ENCODE peak calls at places on chromosomes 6 and 20, in seven cellular contexts. One of them, this sample, is unnamed.

GRCh38 chr6:22880686-22881433 is 311.5 kb downstream of the HDGFL1 start:
- DNase-seq in fibroblast of villous mesenchyme: peak; percentile 97
- DNase-seq in cardiac muscle cell: peak; percentile 95
- DNase-seq in right atrium auricular region: no peak
- DNase-seq in adrenal gland: no peak
- DNase-seq in cardiac fibroblast: peak; percentile 95
- DNase-seq in CD8-positive, alpha-beta T cell: no peak
- DNase-seq in this sample: peak; percentile 85

GRCh38 chr20:50891138-50891537 is 40.1 kb downstream of the ADNP start:
- DNase-seq in fibroblast of villous mesenchyme: no peak
- DNase-seq in cardiac muscle cell: peak; percentile 11
- DNase-seq in right atrium auricular region: no peak
- DNase-seq in adrenal gland: no peak
- DNase-seq in cardiac fibroblast: peak; percentile 38
- DNase-seq in CD8-positive, alpha-beta T cell: no peak
- DNase-seq in this sample: no peak

GRCh38 chr20:11372831-11373230 is 544.9 kb upstream of the BTBD3 start:
- DNase-seq in fibroblast of villous mesenchyme: peak; percentile 71
- DNase-seq in cardiac muscle cell: no peak
- DNase-seq in right atrium auricular region: no peak
- DNase-seq in adrenal gland: no peak
- DNase-seq in cardiac fibroblast: no peak
- DNase-seq in CD8-positive, alpha-beta T cell: no peak
- DNase-seq in this sample: no peak

GRCh38 chr20:41011551-41012067 is 17.0 kb upstream of the TOP1 start:
- DNase-seq in fibroblast of villous mesenchyme: no peak
- DNase-seq in cardiac muscle cell: no peak
- DNase-seq in right atrium auricular region: no peak
- DNase-seq in adrenal gland: no peak
- DNase-seq in cardiac fibroblast: no peak
- DNase-seq in CD8-positive, alpha-beta T cell: no peak
- DNase-seq in this sample: no peak

GRCh38 chr6:15025416-15025815 is 220.5 kb upstream of the JARID2 start:
- DNase-seq in fibroblast of villous mesenchyme: peak; percentile 13
- DNase-seq in cardiac muscle cell: no peak
- DNase-seq in right atrium auricular region: no peak
- DNase-seq in adrenal gland: no peak
- DNase-seq in cardiac fibroblast: no peak
- DNase-seq in CD8-positive, alpha-beta T cell: no peak
- DNase-seq in this sample: no peak

GRCh38 chr6:157235600-157236039 is 87.7 kb downstream of the TMEM242 start:
- DNase-seq in fibroblast of villous mesenchyme: peak; percentile 57
- DNase-seq in cardiac muscle cell: peak; percentile 67
- DNase-seq in right atrium auricular region: peak; percentile 75
- DNase-seq in adrenal gland: peak; percentile 47
- DNase-seq in cardiac fibroblast: peak; percentile 52
- DNase-seq in CD8-positive, alpha-beta T cell: peak; percentile 64
- DNase-seq in this sample: peak; percentile 97

GRCh38 chr6:131765081-131765852 is 42.6 kb upstream of the ENPP1 start:
- DNase-seq in fibroblast of villous mesenchyme: peak; percentile 72
- DNase-seq in cardiac muscle cell: peak; percentile 93
- DNase-seq in right atrium auricular region: no peak
- DNase-seq in adrenal gland: no peak
- DNase-seq in cardiac fibroblast: peak; percentile 66
- DNase-seq in CD8-positive, alpha-beta T cell: no peak
- DNase-seq in this sample: peak; percentile 77

GRCh38 chr6:79546186-79546585 is 9.0 kb upstream of the LCA5 start:
- DNase-seq in fibroblast of villous mesenchyme: peak; percentile 30
- DNase-seq in cardiac muscle cell: peak; percentile 43
- DNase-seq in right atrium auricular region: no peak
- DNase-seq in adrenal gland: no peak
- DNase-seq in cardiac fibroblast: peak; percentile 39
- DNase-seq in CD8-positive, alpha-beta T cell: no peak
- DNase-seq in this sample: no peak

GRCh38 chr6:57324538-57324937 is 7.1 kb downstream of the PRIM2 start:
- DNase-seq in fibroblast of villous mesenchyme: no peak
- DNase-seq in cardiac muscle cell: no peak
- DNase-seq in right atrium auricular region: no peak
- DNase-seq in adrenal gland: no peak
- DNase-seq in cardiac fibroblast: peak; percentile 53
- DNase-seq in CD8-positive, alpha-beta T cell: no peak
- DNase-seq in this sample: no peak

GRCh38 chr6:56608332-56608731 is 34.4 kb downstream of the DST start:
- DNase-seq in fibroblast of villous mesenchyme: no peak
- DNase-seq in cardiac muscle cell: no peak
- DNase-seq in right atrium auricular region: no peak
- DNase-seq in adrenal gland: no peak
- DNase-seq in cardiac fibroblast: no peak
- DNase-seq in CD8-positive, alpha-beta T cell: no peak
- DNase-seq in this sample: no peak

GRCh38 chr6:44180886-44181285 is 22.3 kb downstream of the CAPN11 start:
- DNase-seq in fibroblast of villous mesenchyme: no peak
- DNase-seq in cardiac muscle cell: no peak
- DNase-seq in right atrium auricular region: no peak
- DNase-seq in adrenal gland: no peak
- DNase-seq in cardiac fibroblast: no peak
- DNase-seq in CD8-positive, alpha-beta T cell: no peak
- DNase-seq in this sample: no peak

GRCh38 chr6:163741743-163742363 is 327.3 kb downstream of the QKI start:
- DNase-seq in fibroblast of villous mesenchyme: no peak
- DNase-seq in cardiac muscle cell: no peak
- DNase-seq in right atrium auricular region: no peak
- DNase-seq in adrenal gland: no peak
- DNase-seq in cardiac fibroblast: no peak
- DNase-seq in CD8-positive, alpha-beta T cell: no peak
- DNase-seq in this sample: no peak

GRCh38 chr20:53387983-53388675 is 205.5 kb downstream of the ZNF217 start:
- DNase-seq in fibroblast of villous mesenchyme: no peak
- DNase-seq in cardiac muscle cell: no peak
- DNase-seq in right atrium auricular region: no peak
- DNase-seq in adrenal gland: no peak
- DNase-seq in cardiac fibroblast: no peak
- DNase-seq in CD8-positive, alpha-beta T cell: no peak
- DNase-seq in this sample: no peak

GRCh38 chr20:24785141-24785924 is 163.7 kb upstream of the CST7 start:
- DNase-seq in fibroblast of villous mesenchyme: no peak
- DNase-seq in cardiac muscle cell: peak; percentile 54
- DNase-seq in right atrium auricular region: no peak
- DNase-seq in adrenal gland: no peak
- DNase-seq in cardiac fibroblast: peak; percentile 20
- DNase-seq in CD8-positive, alpha-beta T cell: no peak
- DNase-seq in this sample: no peak

GRCh38 chr20:38645318-38645717 is 43.7 kb downstream of the ARHGAP40 start:
- DNase-seq in fibroblast of villous mesenchyme: no peak
- DNase-seq in cardiac muscle cell: no peak
- DNase-seq in right atrium auricular region: no peak
- DNase-seq in adrenal gland: no peak
- DNase-seq in cardiac fibroblast: no peak
- DNase-seq in CD8-positive, alpha-beta T cell: no peak
- DNase-seq in this sample: no peak

DNA sequence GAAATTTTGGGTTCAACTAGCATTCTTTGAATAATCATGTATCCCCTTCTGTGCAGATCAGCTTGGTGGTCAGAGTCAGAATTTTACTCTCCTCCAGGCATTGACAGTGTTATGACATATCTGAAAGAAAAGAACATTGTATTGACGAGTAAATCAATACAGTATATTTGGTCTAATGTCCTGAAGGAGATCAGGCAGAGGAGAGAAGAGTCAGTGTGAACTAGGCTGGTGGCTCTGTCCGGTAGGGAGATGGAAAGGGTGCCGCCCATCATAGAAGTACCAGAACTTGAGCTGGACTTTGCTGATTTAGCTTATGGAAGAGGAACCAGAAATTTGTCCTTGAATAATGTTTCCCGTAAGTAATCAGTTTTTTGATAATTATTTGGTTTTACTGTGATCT is at the start of gene CALHM6:
- DNase-seq in fibroblast of villous mesenchyme: no peak
- DNase-seq in cardiac muscle cell: no peak
- DNase-seq in right atrium auricular region: no peak
- DNase-seq in adrenal gland: no peak
- DNase-seq in cardiac fibroblast: no peak
- DNase-seq in CD8-positive, alpha-beta T cell: no peak
- DNase-seq in this sample: no peak
- H3K4me3 ChIP-seq in fibroblast of villous mesenchyme: peak within 1 kb of the TSS; percentile 48
- H3K4me3 ChIP-seq in cardiac muscle cell: peak within 1 kb of the TSS; percentile 33
- H3K4me3 ChIP-seq in right atrium auricular region: peak within 1 kb of the TSS; percentile 57
- H3K4me3 ChIP-seq in adrenal gland: peak within 1 kb of the TSS; percentile 21
- H3K4me3 ChIP-seq in cardiac fibroblast: peak within 1 kb of the TSS; percentile 42
- H3K4me3 ChIP-seq in CD8-positive, alpha-beta T cell: peak within 1 kb of the TSS; percentile 54
- H3K4me3 ChIP-seq in this sample: peak within 1 kb of the TSS; percentile 72

GRCh38 chr20:61499859-61500258 is 247.8 kb downstream of the CDH4 start:
- DNase-seq in fibroblast of villous mesenchyme: peak; percentile 12
- DNase-seq in cardiac muscle cell: no peak
- DNase-seq in right atrium auricular region: no peak
- DNase-seq in adrenal gland: no peak
- DNase-seq in cardiac fibroblast: peak; percentile 33
- DNase-seq in CD8-positive, alpha-beta T cell: no peak
- DNase-seq in this sample: no peak

GRCh38 chr20:61500791-61501321 is 248.8 kb downstream of the CDH4 start:
- DNase-seq in fibroblast of villous mesenchyme: no peak
- DNase-seq in cardiac muscle cell: peak; percentile 4
- DNase-seq in right atrium auricular region: no peak
- DNase-seq in adrenal gland: no peak
- DNase-seq in cardiac fibroblast: peak; percentile 3
- DNase-seq in CD8-positive, alpha-beta T cell: no peak
- DNase-seq in this sample: no peak

GRCh38 chr20:61497029-61497627 is 245.1 kb downstream of the CDH4 start:
- DNase-seq in fibroblast of villous mesenchyme: no peak
- DNase-seq in cardiac muscle cell: no peak
- DNase-seq in right atrium auricular region: no peak
- DNase-seq in adrenal gland: no peak
- DNase-seq in cardiac fibroblast: no peak
- DNase-seq in CD8-positive, alpha-beta T cell: no peak
- DNase-seq in this sample: no peak

GRCh38 chr20:61503106-61503505 is 251.0 kb downstream of the CDH4 start:
- DNase-seq in fibroblast of villous mesenchyme: no peak
- DNase-seq in cardiac muscle cell: no peak
- DNase-seq in right atrium auricular region: no peak
- DNase-seq in adrenal gland: no peak
- DNase-seq in cardiac fibroblast: no peak
- DNase-seq in CD8-positive, alpha-beta T cell: no peak
- DNase-seq in this sample: no peak

GRCh38 chr20:61502433-61502832 is 250.4 kb downstream of the CDH4 start:
- DNase-seq in fibroblast of villous mesenchyme: no peak
- DNase-seq in cardiac muscle cell: no peak
- DNase-seq in right atrium auricular region: no peak
- DNase-seq in adrenal gland: no peak
- DNase-seq in cardiac fibroblast: peak; percentile 18
- DNase-seq in CD8-positive, alpha-beta T cell: no peak
- DNase-seq in this sample: no peak
- TF ChIP-seq CTCF in fibroblast of villous mesenchyme: no peak
- TF ChIP-seq CTCF in cardiac muscle cell: no peak
- TF ChIP-seq CTCF in right atrium auricular region: no peak
- TF ChIP-seq CTCF in adrenal gland: no peak
- TF ChIP-seq CTCF in cardiac fibroblast: no peak
- TF ChIP-seq CTCF in CD8-positive, alpha-beta T cell: no peak
- TF ChIP-seq CTCF in this sample: no peak

GRCh38 chr6:106099235-106099537 is 13.1 kb downstream of the PRDM1 start:
- DNase-seq in fibroblast of villous mesenchyme: peak; percentile 40
- DNase-seq in cardiac muscle cell: peak; percentile 46
- DNase-seq in right atrium auricular region: no peak
- DNase-seq in adrenal gland: no peak
- DNase-seq in cardiac fibroblast: no peak
- DNase-seq in CD8-positive, alpha-beta T cell: no peak
- DNase-seq in this sample: no peak

GRCh38 chr6:106098383-106099234 is 12.5 kb downstream of the PRDM1 start:
- DNase-seq in fibroblast of villous mesenchyme: peak; percentile 88
- DNase-seq in cardiac muscle cell: peak; percentile 72
- DNase-seq in right atrium auricular region: no peak
- DNase-seq in adrenal gland: no peak
- DNase-seq in cardiac fibroblast: peak; percentile 71
- DNase-seq in CD8-positive, alpha-beta T cell: peak; percentile 70
- DNase-seq in this sample: no peak

GRCh38 chr6:106101466-106101865 is 15.3 kb downstream of the PRDM1 start:
- DNase-seq in fibroblast of villous mesenchyme: no peak
- DNase-seq in cardiac muscle cell: no peak
- DNase-seq in right atrium auricular region: no peak
- DNase-seq in adrenal gland: no peak
- DNase-seq in cardiac fibroblast: no peak
- DNase-seq in CD8-positive, alpha-beta T cell: no peak
- DNase-seq in this sample: no peak

GRCh38 chr6:106102034-106102433 is 15.9 kb downstream of the PRDM1 start:
- DNase-seq in fibroblast of villous mesenchyme: no peak
- DNase-seq in cardiac muscle cell: no peak
- DNase-seq in right atrium auricular region: no peak
- DNase-seq in adrenal gland: no peak
- DNase-seq in cardiac fibroblast: no peak
- DNase-seq in CD8-positive, alpha-beta T cell: no peak
- DNase-seq in this sample: no peak

GRCh38 chr6:106100755-106101154 is 14.6 kb downstream of the PRDM1 start:
- DNase-seq in fibroblast of villous mesenchyme: no peak
- DNase-seq in cardiac muscle cell: no peak
- DNase-seq in right atrium auricular region: no peak
- DNase-seq in adrenal gland: no peak
- DNase-seq in cardiac fibroblast: no peak
- DNase-seq in CD8-positive, alpha-beta T cell: no peak
- DNase-seq in this sample: no peak
- H3K4me3 ChIP-seq in fibroblast of villous mesenchyme: peak overlapping the region; percentile 63
- H3K4me3 ChIP-seq in cardiac muscle cell: no peak overlapping the region
- H3K4me3 ChIP-seq in right atrium auricular region: no peak overlapping the region
- H3K4me3 ChIP-seq in adrenal gland: no peak overlapping the region
- H3K4me3 ChIP-seq in cardiac fibroblast: no peak overlapping the region
- H3K4me3 ChIP-seq in CD8-positive, alpha-beta T cell: peak overlapping the region; percentile 2
- H3K4me3 ChIP-seq in this sample: no peak overlapping the region

GRCh38 chr6:6679633-6680032 is 91.1 kb downstream of the LY86 start:
- DNase-seq in fibroblast of villous mesenchyme: no peak
- DNase-seq in cardiac muscle cell: no peak
- DNase-seq in right atrium auricular region: no peak
- DNase-seq in adrenal gland: no peak
- DNase-seq in cardiac fibroblast: no peak
- DNase-seq in CD8-positive, alpha-beta T cell: no peak
- DNase-seq in this sample: no peak

GRCh38 chr6:6678185-6678671 is 89.7 kb downstream of the LY86 start:
- DNase-seq in fibroblast of villous mesenchyme: peak; percentile 77
- DNase-seq in cardiac muscle cell: peak; percentile 38
- DNase-seq in right atrium auricular region: no peak
- DNase-seq in adrenal gland: no peak
- DNase-seq in cardiac fibroblast: peak; percentile 63
- DNase-seq in CD8-positive, alpha-beta T cell: no peak
- DNase-seq in this sample: peak; percentile 86

GRCh38 chr6:6676910-6677441 is 88.5 kb downstream of the LY86 start:
- DNase-seq in fibroblast of villous mesenchyme: peak; percentile 77
- DNase-seq in cardiac muscle cell: peak; percentile 82
- DNase-seq in right atrium auricular region: peak; percentile 90
- DNase-seq in adrenal gland: peak; percentile 83
- DNase-seq in cardiac fibroblast: peak; percentile 82
- DNase-seq in CD8-positive, alpha-beta T cell: peak; percentile 90
- DNase-seq in this sample: peak; percentile 90

GRCh38 chr6:6678811-6679210 is 90.3 kb downstream of the LY86 start:
- DNase-seq in fibroblast of villous mesenchyme: no peak
- DNase-seq in cardiac muscle cell: no peak
- DNase-seq in right atrium auricular region: no peak
- DNase-seq in adrenal gland: no peak
- DNase-seq in cardiac fibroblast: no peak
- DNase-seq in CD8-positive, alpha-beta T cell: no peak
- DNase-seq in this sample: no peak

DNA sequence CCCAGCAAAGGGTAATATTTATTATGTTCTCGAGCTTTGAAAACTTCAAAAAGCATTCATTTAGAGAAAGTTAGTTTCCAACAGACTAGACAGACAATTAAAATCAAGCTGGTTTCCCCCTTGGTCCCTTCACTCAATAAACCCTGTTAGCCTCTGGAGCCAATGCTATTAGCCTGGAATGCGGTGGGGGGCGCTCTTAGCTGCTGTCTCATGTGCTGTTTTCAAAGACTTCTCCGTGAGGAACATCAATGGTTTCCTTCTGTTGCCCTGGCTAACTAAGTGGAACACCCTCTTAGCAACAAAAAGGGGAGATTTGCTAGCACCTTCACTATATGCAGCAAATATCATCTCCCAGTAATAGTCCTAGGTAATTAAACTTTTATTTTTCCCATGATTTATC is 86.4 kb downstream of the LY86 start:
- DNase-seq in fibroblast of villous mesenchyme: no peak
- DNase-seq in cardiac muscle cell: no peak
- DNase-seq in right atrium auricular region: no peak
- DNase-seq in adrenal gland: no peak
- DNase-seq in cardiac fibroblast: no peak
- DNase-seq in CD8-positive, alpha-beta T cell: no peak
- DNase-seq in this sample: no peak
- TF ChIP-seq CTCF in fibroblast of villous mesenchyme: peak; percentile 24
- TF ChIP-seq CTCF in cardiac muscle cell: peak; percentile 41
- TF ChIP-seq CTCF in right atrium auricular region: no peak
- TF ChIP-seq CTCF in adrenal gland: peak; percentile 16
- TF ChIP-seq CTCF in cardiac fibroblast: peak; percentile 47
- TF ChIP-seq CTCF in CD8-positive, alpha-beta T cell: no peak
- TF ChIP-seq CTCF in this sample: peak; percentile 36

This sample was measured in osteoblast.